ENCODE peak calls at places on chromosomes 4 and X, in four cellular contexts. I, C, B and P are unnamed samples.

GRCh38 chrX:152904151-152905080 is 6.5 kb downstream of the ZNF185 start:
- DNase-seq in I (peak), C (no peak), B (peak), P (peak)

GRCh38 chr4:165592386-165592785 is 213.6 kb downstream of the CPE start:
- DNase-seq in I (no peak), C (no peak), B (peak), P (peak)

GRCh38 chr4:19583827-19584569 is 667.7 kb upstream of the SLIT2 start:
- DNase-seq in I (no peak), C (no peak), B (peak), P (peak)

GRCh38 chrX:133375558-133376340 is 39.5 kb downstream of the GPC4 start:
- DNase-seq in I (no peak), C (no peak), B (no peak), P (no peak)

GRCh38 chrX:104195489-104196084 is 29.3 kb downstream of the FAM199X start:
- DNase-seq in I (no peak), C (no peak), B (peak), P (peak)

GRCh38 chrX:30712214-30712613 is 59.0 kb downstream of the GK start:
- DNase-seq in I (no peak), C (no peak), B (no peak), P (no peak)

GRCh38 chr4:1207603-1208265 is 35.4 kb upstream of the SPON2 start:
- DNase-seq in I (no peak), C (no peak), B (peak), P (peak)

GRCh38 chr4:140595065-140595464 is 26.3 kb upstream of the UCP1 start:
- DNase-seq in I (no peak), C (no peak), B (peak), P (peak)

GRCh38 chr4:121860121-121860520 is 10.2 kb downstream of the BBS7 start:
- DNase-seq in I (no peak), C (no peak), B (no peak), P (no peak)